ENCODE peak calls at places on chromosomes 7 and 10, in ten cellular contexts. F, M, E, I, P, R, S, D, U and N are unnamed samples. For H3K27me3, the result is how much of the 10 kb centered on the place peaks cover.

GRCh38 chr10:2232479-2232878 is 495.2 kb upstream of the ADARB2 start:
- DNase-seq in F (no peak), M (no peak), E (no peak), I (no peak), P (no peak), R (no peak), S (no peak), D (no peak), U (no peak), N (no peak)

GRCh38 chr10:61662794-61663259 is at the start of gene CABCOCO1:
- DNase-seq in F (peak), M (no peak), E (peak), I (peak), P (peak), R (peak), S (peak), D (peak), U (peak), N (no peak)

GRCh38 chr10:6912424-6912823 is 332.3 kb upstream of the PRKCQ start:
- DNase-seq in F (peak), M (no peak), E (peak), I (no peak), P (no peak), R (no peak), S (no peak), D (no peak), U (no peak), N (peak)

GRCh38 chr10:82938331-82938730 is 1063.3 kb downstream of the NRG3 start:
- DNase-seq in F (no peak), M (no peak), E (no peak), I (no peak), P (no peak), R (no peak), S (no peak), D (no peak), U (no peak), N (no peak)

GRCh38 chr7:98619450-98620321 is 2.6 kb downstream of the NPTX2 start:
- DNase-seq in F (peak), M (no peak), E (peak), I (peak), P (peak), R (no peak), S (no peak), D (no peak), U (no peak), N (no peak)

GRCh38 chr7:103391976-103392375 is 44.5 kb downstream of the PSMC2 start:
- DNase-seq in F (no peak), M (no peak), E (peak), I (no peak), P (no peak), R (no peak), S (no peak), D (no peak), U (no peak), N (no peak)

GRCh38 chr7:14018751-14019150 is 29.3 kb upstream of the ETV1 start:
- DNase-seq in F (no peak), M (no peak), E (peak), I (no peak), P (no peak), R (no peak), S (no peak), D (no peak), U (no peak), N (no peak)

GRCh38 chr7:106178593-106179134 is 66.6 kb upstream of the SYPL1 start:
- DNase-seq in F (peak), M (no peak), E (peak), I (peak), P (no peak), R (no peak), S (no peak), D (no peak), U (no peak), N (no peak)

GRCh38 chr10:86961481-86962091 is 3.2 kb downstream of the SNCG start:
- DNase-seq in F (peak), M (peak), E (peak), I (peak), P (no peak), R (peak), S (peak), D (no peak), U (no peak), N (no peak)

GRCh38 chr10:96511044-96511945 is 2.4 kb downstream of the TLL2 start:
- DNase-seq in F (no peak), M (no peak), E (peak), I (peak), P (peak), R (no peak), S (no peak), D (no peak), U (no peak), N (no peak)

GRCh38 chr10:60400366-60400765 is 10.7 kb upstream of the ANK3 start:
- DNase-seq in F (no peak), M (no peak), E (no peak), I (no peak), P (no peak), R (no peak), S (no peak), D (no peak), U (no peak), N (no peak)

GRCh38 chr10:70328018-70328417 is 44.2 kb upstream of the NPFFR1 start:
- DNase-seq in F (no peak), M (no peak), E (no peak), I (no peak), P (no peak), R (no peak), S (no peak), D (no peak), U (no peak), N (no peak)

GRCh38 chr10:104556831-104557230 is 84.3 kb upstream of the SORCS3 start:
- DNase-seq in F (no peak), M (no peak), E (no peak), I (no peak), P (no peak), R (no peak), S (no peak), D (no peak), U (no peak), N (no peak)

GRCh38 chr7:66804001-66804400 is 63.5 kb downstream of the RABGEF1 start:
- DNase-seq in F (no peak), M (no peak), E (no peak), I (no peak), P (no peak), R (no peak), S (no peak), D (no peak), U (no peak), N (no peak)
- TF ChIP-seq CTCF in F (no peak), M (no peak), E (no peak), I (no peak), P (no peak), R (no peak), S (no peak), D (no peak), U (no peak), N (no peak)

DNA sequence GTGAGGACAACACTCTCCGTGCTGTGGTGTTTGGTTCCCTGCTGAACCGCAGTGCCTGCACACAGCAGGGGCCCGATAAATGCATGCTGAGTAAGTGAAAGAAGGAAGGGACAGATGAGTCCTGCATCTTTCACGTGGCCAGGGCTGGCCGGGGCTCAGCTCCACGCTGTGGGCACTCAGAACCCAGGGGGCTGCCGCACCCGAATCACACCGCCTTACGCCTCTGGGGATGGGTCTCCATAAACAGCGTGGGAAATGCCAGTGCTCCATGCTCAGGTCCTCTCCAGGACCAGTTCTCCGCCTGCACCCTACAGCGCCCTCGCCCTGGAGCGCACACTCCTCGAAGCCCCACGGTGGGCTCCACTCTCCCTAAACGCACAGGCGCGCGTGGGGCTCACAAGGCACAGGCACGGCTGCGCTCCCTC is 38.1 kb downstream of the RASGEF1A start:
- DNase-seq in F (peak), M (no peak), E (no peak), I (no peak), P (no peak), R (peak), S (no peak), D (peak), U (peak), N (no peak)
- H3K4me3 ChIP-seq in F (peak), M (peak), E (no peak), I (peak), P (no peak), R (peak), S (no peak), D (peak), U (peak), N (no peak)

GRCh38 chr7:50205011-50205410 is 99.5 kb upstream of the IKZF1 start:
- DNase-seq in F (no peak), M (no peak), E (no peak), I (no peak), P (no peak), R (no peak), S (no peak), D (no peak), U (no peak), N (no peak)
- H3K27me3 ChIP-seq in F (under half), M (under half), E (under half), I (under half), P (under half), R (under half), S (under half), D (under half), U (under half), N (under half)

GRCh38 chr7:112366886-112367285 is 83.4 kb upstream of the IFRD1 start:
- DNase-seq in F (no peak), M (no peak), E (no peak), I (no peak), P (no peak), R (no peak), S (no peak), D (no peak), U (no peak), N (no peak)

GRCh38 chr7:112365551-112365950 is 84.7 kb upstream of the IFRD1 start:
- DNase-seq in F (no peak), M (no peak), E (no peak), I (no peak), P (no peak), R (no peak), S (no peak), D (no peak), U (no peak), N (no peak)

GRCh38 chr7:112371721-112372120 is 78.5 kb upstream of the IFRD1 start:
- DNase-seq in F (no peak), M (no peak), E (peak), I (no peak), P (no peak), R (no peak), S (no peak), D (no peak), U (no peak), N (no peak)

GRCh38 chr7:112370436-112370835 is 79.8 kb upstream of the IFRD1 start:
- DNase-seq in F (no peak), M (no peak), E (no peak), I (peak), P (no peak), R (no peak), S (no peak), D (no peak), U (no peak), N (no peak)
- TF ChIP-seq CTCF in F (no peak), M (no peak), E (no peak), I (no peak), P (no peak), R (no peak), S (no peak), D (no peak), U (no peak), N (no peak)

GRCh38 chr7:23183279-23184012 is 1.6 kb downstream of the NUP42 start:
- DNase-seq in F (no peak), M (no peak), E (no peak), I (no peak), P (no peak), R (no peak), S (no peak), D (no peak), U (no peak), N (no peak)
- H3K4me3 ChIP-seq in F (peak), M (peak), E (no peak), I (peak), P (peak), R (peak), S (peak), D (peak), U (peak), N (peak)

DNA sequence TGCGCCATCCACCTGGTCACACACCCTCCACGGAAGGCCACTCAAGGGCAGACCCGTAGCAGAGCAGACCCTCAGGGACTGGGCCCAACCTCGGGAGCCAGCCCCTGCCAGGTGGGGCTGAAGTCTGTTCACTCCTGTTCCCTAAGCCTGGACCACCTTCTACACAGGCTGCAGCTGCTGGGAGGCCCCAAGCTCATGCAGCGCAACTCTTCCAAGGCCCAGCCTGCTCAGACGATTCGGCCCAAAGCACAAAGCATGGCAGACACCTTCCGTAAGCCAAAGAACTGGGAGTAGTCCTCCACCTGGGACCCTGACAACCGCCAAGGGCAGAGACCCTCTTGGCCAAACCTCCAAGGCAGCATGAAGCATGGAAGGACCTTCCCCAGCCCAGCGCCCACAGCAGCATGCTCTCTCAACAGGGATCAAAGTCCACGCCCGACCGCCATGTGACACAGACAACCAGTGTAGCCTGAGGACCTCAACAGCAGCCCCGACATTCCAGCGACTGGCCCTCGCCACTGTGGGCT is 11.5 kb downstream of the SHH start:
- DNase-seq in F (no peak), M (no peak), E (no peak), I (no peak), P (no peak), R (no peak), S (no peak), D (no peak), U (peak), N (no peak)
- H3K27me3 ChIP-seq in F (half or more), M (under half), E (half or more), I (under half), P (under half), R (under half), S (under half), D (under half), U (half or more), N (under half)